ENCODE peak calls at places on chromosomes 5 and 9, in five cellular contexts. U is HCT116, Z is SK-N-SH, K is H1, S is K562. C is an unnamed sample.

GRCh38 chr5:34409376-34409775 is 246.8 kb upstream of the RAI14 start:
- DNase-seq in U (no peak), Z (no peak), K (no peak), S (no peak), C (no peak)

GRCh38 chr5:154197801-154198461 is 7.4 kb downstream of the GALNT10 start:
- DNase-seq in U (no peak), Z (no peak), K (no peak), S (no peak), C (no peak)

GRCh38 chr5:74576941-74577456 is 63.5 kb downstream of the ENC1 start:
- DNase-seq in U (no peak), Z (no peak), K (no peak), S (no peak), C (no peak)

GRCh38 chr5:82413302-82414042 is 135.3 kb upstream of the RPS23 start:
- DNase-seq in U (no peak), Z (no peak), K (no peak), S (no peak), C (no peak)

GRCh38 chr5:36177715-36178556 is 26.0 kb downstream of the SKP2 start:
- DNase-seq in U (peak), Z (peak), K (no peak), S (peak), C (peak)

GRCh38 chr9:92146610-92147009 is 31.4 kb upstream of the SPTLC1 start:
- DNase-seq in U (no peak), Z (no peak), K (no peak), S (no peak), C (no peak)

GRCh38 chr5:51272957-51273356 is 110.3 kb upstream of the ISL1 start:
- DNase-seq in U (no peak), Z (no peak), K (no peak), S (no peak), C (no peak)

GRCh38 chr5:14727428-14727865 is 62.9 kb downstream of the OTULIN start:
- DNase-seq in U (peak), Z (peak), K (peak), S (peak), C (peak)

GRCh38 chr9:7085357-7085756 is 327.6 kb downstream of the KDM4C start:
- DNase-seq in U (no peak), Z (no peak), K (no peak), S (no peak), C (no peak)
- H3K4me3 ChIP-seq in U (no peak), Z (no peak), K (no peak), S (no peak), C (no peak)

DNA sequence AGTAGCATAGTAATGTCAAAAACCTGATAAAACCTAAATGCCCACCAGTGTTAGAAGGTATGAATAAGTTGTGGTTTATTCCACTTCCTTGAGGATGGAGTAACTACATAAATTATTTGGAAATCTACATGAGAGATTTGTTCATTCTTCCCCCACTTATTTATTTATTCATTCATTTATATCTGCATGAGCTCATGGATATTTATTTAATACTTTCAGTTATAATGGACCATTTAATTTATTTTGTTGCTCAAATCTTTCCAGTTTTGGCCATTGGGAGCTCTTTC is 223.8 kb upstream of the S1PR3 start:
- DNase-seq in U (no peak), Z (no peak), K (no peak), S (no peak), C (no peak)
- TF ChIP-seq SIN3A in U (no peak), Z (no peak), K (no peak), S (no peak), C (no peak)

GRCh38 chr9:95000821-95001220 is 274.3 kb downstream of the AOPEP start:
- DNase-seq in U (no peak), Z (no peak), K (no peak), S (no peak), C (no peak)
- H3K4me3 ChIP-seq in U (no peak), Z (no peak), K (no peak), S (no peak), C (no peak)

DNA sequence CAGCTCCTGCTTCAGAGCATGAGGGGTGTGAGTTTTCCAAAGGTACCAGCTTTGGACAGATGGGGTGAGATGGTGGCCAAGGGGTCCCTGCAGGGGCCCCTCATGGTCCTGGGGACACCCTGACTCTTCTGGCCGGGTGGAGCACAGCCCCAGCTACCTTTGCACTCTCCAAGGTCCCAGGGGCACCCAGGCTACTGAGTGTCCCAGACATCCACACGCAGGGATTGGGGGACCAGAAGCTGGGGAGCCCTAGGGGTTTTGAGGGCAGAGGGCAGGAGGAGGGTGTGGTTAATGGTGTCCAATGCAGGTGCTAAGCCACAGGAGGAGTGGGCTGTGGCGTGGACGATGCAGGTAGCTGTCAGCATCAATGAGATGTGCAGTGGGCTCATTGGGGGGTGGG is 16.0 kb upstream of the CLPTM1L start:
- DNase-seq in U (no peak), Z (no peak), K (no peak), S (no peak), C (no peak)
- TF ChIP-seq SIN3A in U (no peak), Z (no peak), K (no peak), S (no peak), C (no peak)

GRCh38 chr5:124477577-124477976 is 268.9 kb downstream of the ZNF608 start:
- DNase-seq in U (no peak), Z (no peak), K (no peak), S (no peak), C (no peak)

GRCh38 chr5:124481419-124481818 is 265.0 kb downstream of the ZNF608 start:
- DNase-seq in U (no peak), Z (no peak), K (no peak), S (no peak), C (no peak)

GRCh38 chr5:124478139-124478737 is 268.2 kb downstream of the ZNF608 start:
- DNase-seq in U (no peak), Z (no peak), K (no peak), S (no peak), C (no peak)

GRCh38 chr5:124480964-124481363 is 265.5 kb downstream of the ZNF608 start:
- DNase-seq in U (no peak), Z (no peak), K (no peak), S (no peak), C (no peak)

DNA sequence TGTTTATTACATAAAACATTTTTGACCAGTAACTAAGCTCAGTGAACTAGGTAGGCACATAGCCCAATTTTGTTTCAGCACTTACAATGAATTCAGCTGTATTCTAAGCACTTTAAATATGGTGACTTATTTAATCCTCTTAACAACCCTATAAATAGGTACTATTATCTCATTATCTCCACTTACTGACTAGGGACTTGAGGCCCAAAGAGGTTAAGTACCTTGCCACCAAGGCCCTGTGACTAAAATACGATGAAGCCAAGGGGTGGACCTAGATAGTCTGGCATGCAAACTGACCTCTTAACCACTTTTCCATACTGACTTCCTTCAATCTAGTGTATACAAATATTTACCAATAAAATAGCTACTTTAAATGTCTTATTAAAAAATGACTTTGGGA is 266.4 kb downstream of the ZNF608 start:
- DNase-seq in U (no peak), Z (no peak), K (no peak), S (no peak), C (no peak)
- H3K4me3 ChIP-seq in U (no peak), Z (no peak), K (no peak), S (no peak), C (no peak)

GRCh38 chr5:67591491-67591890 is 394.9 kb upstream of the CD180 start:
- DNase-seq in U (no peak), Z (no peak), K (no peak), S (no peak), C (no peak)
- TF ChIP-seq SIN3A in U (no peak), Z (no peak), K (no peak), S (no peak), C (no peak)

GRCh38 chr5:150148408-150148927 is 7.2 kb downstream of the PDGFRB start:
- DNase-seq in U (no peak), Z (no peak), K (no peak), S (no peak), C (no peak)
- H3K4me3 ChIP-seq in U (no peak), Z (no peak), K (no peak), S (no peak), C (no peak)

GRCh38 chr5:763998-764781 is 20.3 kb downstream of the ZDHHC11B start:
- DNase-seq in U (no peak), Z (peak), K (no peak), S (no peak), C (no peak)

GRCh38 chr5:763397-763796 is 21.1 kb downstream of the ZDHHC11B start:
- DNase-seq in U (no peak), Z (peak), K (no peak), S (no peak), C (no peak)

GRCh38 chr5:761854-762685 is 22.5 kb downstream of the ZDHHC11B start:
- DNase-seq in U (no peak), Z (peak), K (no peak), S (no peak), C (no peak)

GRCh38 chr5:765948-766631 is 18.4 kb downstream of the ZDHHC11B start:
- DNase-seq in U (no peak), Z (peak), K (no peak), S (peak), C (no peak)

GRCh38 chr5:766666-767431 is 17.7 kb downstream of the ZDHHC11B start:
- DNase-seq in U (no peak), Z (peak), K (peak), S (no peak), C (no peak)
- TF ChIP-seq SIN3A in U (no peak), Z (no peak), K (no peak), S (no peak), C (no peak)